ENCODE peak calls at places on chromosomes 16 and 17, in eight cellular contexts. Y is pancreas; S is neuronal stem cell; K is uterus; V is CD8-positive, alpha-beta memory T cell; E is esophagus muscularis mucosa; T is breast epithelium; W is effector memory CD4-positive, alpha-beta T cell. F is an unnamed sample.

GRCh38 chr16:22098538-22099255 is 6.4 kb downstream of the VWA3A start:
- DNase-seq in Y (no peak), T (no peak), W (no peak), K (no peak), V (no peak), S (peak; percentile 36), E (no peak), F (peak; percentile 34)

GRCh38 chr17:17472333-17472920 is 4.4 kb upstream of the MED9 start:
- DNase-seq in W (no peak), E (no peak), Y (no peak), V (no peak), S (no peak), T (no peak), K (no peak), F (no peak)

GRCh38 chr16:66352304-66352703 is 14.2 kb upstream of the CDH5 start:
- DNase-seq in S (no peak), Y (no peak), E (no peak), T (no peak), W (no peak), V (no peak), K (no peak), F (no peak)

GRCh38 chr17:58308985-58309917 is 19.3 kb downstream of the TSPOAP1 start:
- DNase-seq in W (no peak), T (peak; percentile 10), K (peak; percentile 7), E (peak; percentile 89), Y (no peak), V (peak; percentile 37), S (no peak), F (no peak)

GRCh38 chr16:81315271-81316175 is 761 bp downstream of the GAN start:
- DNase-seq in W (peak; percentile 12), V (peak; percentile 56), Y (peak; percentile 43), T (peak; percentile 60), S (peak; percentile 23), K (peak; percentile 54), E (no peak), F (peak; percentile 36)

GRCh38 chr16:75011634-75012307 is 12.9 kb downstream of the ZNRF1 start:
- DNase-seq in K (peak; percentile 30), S (no peak), V (no peak), E (no peak), T (no peak), W (peak; percentile 27), Y (no peak), F (peak; percentile 21)

GRCh38 chr17:1197781-1198490 is 18.2 kb upstream of the ABR start:
- DNase-seq in E (peak; percentile 95), Y (no peak), K (peak; percentile 44), W (peak; percentile 46), S (no peak), V (peak; percentile 84), T (peak; percentile 70), F (peak; percentile 77)

GRCh38 chr17:58109197-58109596 is 26.0 kb downstream of the DYNLL2 start:
- DNase-seq in W (no peak), V (no peak), T (no peak), S (no peak), K (no peak), E (no peak), Y (no peak), F (no peak)

GRCh38 chr17:82273327-82274133 is at the start of gene CSNK1D:
- DNase-seq in K (peak; percentile 91), S (peak; percentile 93), Y (peak; percentile 89), W (peak; percentile 88), E (peak; percentile 98), V (peak; percentile 92), T (peak; percentile 90), F (peak; percentile 88)

GRCh38 chr17:72613411-72614292 is 478.8 kb downstream of the SLC39A11 start:
- DNase-seq in K (no peak), T (no peak), W (no peak), V (no peak), E (no peak), S (no peak), Y (no peak), F (no peak)

GRCh38 chr16:5428932-5429331 is 331.3 kb upstream of the EEF2KMT start:
- DNase-seq in K (no peak), E (no peak), V (no peak), T (no peak), S (no peak), W (no peak), Y (no peak), F (no peak)

GRCh38 chr16:67675579-67675935 is 8.9 kb downstream of the C16orf86 start:
- DNase-seq in E (no peak), V (no peak), T (no peak), K (no peak), Y (no peak), S (no peak), W (no peak), F (no peak)

GRCh38 chr17:50668025-50668837 is 33.5 kb downstream of the ABCC3 start:
- DNase-seq in Y (no peak), K (no peak), S (no peak), T (no peak), W (no peak), E (no peak), V (no peak), F (no peak)

GRCh38 chr16:59558679-59559078 is 824.6 kb upstream of the GOT2 start:
- DNase-seq in S (no peak), K (no peak), W (no peak), E (no peak), V (no peak), T (no peak), Y (no peak), F (no peak)

GRCh38 chr17:47301161-47301560 is 22.6 kb upstream of the EFCAB13 start:
- DNase-seq in Y (no peak), W (no peak), S (no peak), V (no peak), K (no peak), E (no peak), T (no peak), F (no peak)

GRCh38 chr16:56421313-56421712 is 4.0 kb downstream of the AMFR start:
- DNase-seq in S (no peak), E (no peak), V (no peak), W (no peak), T (no peak), K (no peak), Y (no peak), F (no peak)

GRCh38 chr17:76918811-76919210 is 50.6 kb downstream of the MGAT5B start:
- DNase-seq in Y (no peak), K (no peak), E (no peak), T (no peak), S (no peak), V (no peak), W (no peak), F (no peak)
- H3K27me3 ChIP-seq in Y (no peaks in the 10 kb centered on the region), K (no peaks in the 10 kb centered on the region), E (no peaks in the 10 kb centered on the region), T (peaks cover 3% of the 10 kb centered on the region), S (no peaks in the 10 kb centered on the region), V (peaks cover 5% of the 10 kb centered on the region), W (no peaks in the 10 kb centered on the region), F (no peaks in the 10 kb centered on the region)

GRCh38 chr16:31819948-31820347 is 53.7 kb upstream of the ZNF267 start:
- DNase-seq in Y (no peak), T (no peak), S (no peak), V (no peak), W (no peak), E (no peak), K (no peak), F (no peak)

DNA sequence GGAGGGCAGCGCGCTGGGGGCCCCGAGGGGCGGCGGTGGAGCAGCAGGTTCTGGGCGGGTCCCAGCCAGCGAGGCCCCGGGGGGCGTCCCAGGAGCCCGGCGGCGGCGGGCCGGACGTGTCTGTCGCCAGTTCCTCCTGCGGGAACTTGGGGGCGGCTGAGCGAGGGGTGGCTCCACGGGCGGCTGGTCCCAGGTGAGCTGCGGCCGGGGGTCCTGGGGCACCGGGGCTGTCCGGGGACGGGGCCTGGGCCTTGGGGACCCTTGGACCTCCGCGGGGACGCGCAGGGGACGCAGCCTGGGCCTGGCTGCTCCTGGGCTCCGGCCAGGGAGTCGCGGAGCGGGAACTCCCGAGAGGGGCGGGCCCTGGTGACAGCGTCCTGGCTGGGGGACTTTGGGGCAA is 54.2 kb upstream of the ZNF267 start:
- DNase-seq in T (no peak), E (no peak), V (no peak), W (no peak), K (no peak), Y (no peak), S (no peak), F (no peak)
- H3K4me1 ChIP-seq in T (no peaks in the 10 kb centered on the region), E (no peaks in the 10 kb centered on the region), V (no peaks in the 10 kb centered on the region), W (no peaks in the 10 kb centered on the region), K (no peaks in the 10 kb centered on the region), Y (no peaks in the 10 kb centered on the region), S (no peaks in the 10 kb centered on the region), F (no peaks in the 10 kb centered on the region)

DNA sequence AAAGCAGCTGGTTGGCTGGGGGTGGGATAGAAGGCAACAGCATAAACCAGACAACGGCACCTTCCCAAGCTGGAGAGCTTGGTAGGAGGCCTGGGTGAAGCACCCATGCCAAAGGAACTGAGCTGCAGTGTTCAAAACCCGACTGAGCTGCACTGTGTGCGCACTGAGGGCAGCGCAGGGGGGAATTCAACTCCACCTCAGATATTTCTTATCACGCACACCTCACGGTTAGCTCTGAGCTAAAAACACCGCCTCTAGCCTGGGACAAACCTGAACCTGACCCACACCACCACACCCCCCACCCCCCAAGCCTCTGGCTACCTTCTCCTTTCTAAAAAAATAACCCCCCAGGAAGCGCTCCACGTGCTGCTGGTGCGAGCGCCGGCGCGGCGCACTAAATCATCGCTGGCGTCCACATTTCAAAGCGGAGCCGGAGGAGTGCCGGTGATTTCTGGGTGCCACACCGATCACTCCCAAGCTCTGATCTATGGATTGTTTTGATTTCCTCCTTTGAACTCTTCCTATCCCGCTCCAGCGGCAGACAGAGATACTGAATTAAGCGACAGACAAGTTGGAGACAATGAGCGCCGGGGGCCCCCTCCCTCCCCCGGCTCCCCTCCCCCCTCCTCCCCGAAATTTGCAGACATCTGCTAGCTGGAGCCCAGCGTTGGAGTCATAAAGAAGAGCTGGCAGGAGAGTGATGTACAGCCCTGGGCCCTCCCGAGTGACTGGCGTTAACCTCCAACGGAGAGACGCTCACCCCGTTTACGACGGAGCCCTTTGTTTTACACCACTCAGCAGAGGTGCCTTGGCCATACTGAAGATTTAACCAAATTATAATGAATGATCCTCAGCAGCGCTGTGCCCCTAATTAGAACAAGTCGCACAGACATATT is 85.0 kb downstream of the NOG start:
- DNase-seq in S (peak; percentile 27), Y (no peak), T (no peak), V (no peak), W (no peak), E (no peak), K (no peak), F (no peak)
- H3K27me3 ChIP-seq in S (peaks cover 49% of the 10 kb centered on the region), Y (no peaks in the 10 kb centered on the region), T (peaks cover 32% of the 10 kb centered on the region), V (peaks cover 31% of the 10 kb centered on the region), W (peaks cover 16% of the 10 kb centered on the region), E (no peaks in the 10 kb centered on the region), K (no peaks in the 10 kb centered on the region), F (peaks cover 25% of the 10 kb centered on the region)

GRCh38 chr16:57755061-57755684 is 19.6 kb downstream of the KATNB1 start:
- DNase-seq in T (no peak), V (peak; percentile 42), Y (no peak), W (no peak), K (no peak), S (no peak), E (no peak), F (no peak)

GRCh38 chr16:57754354-57755060 is 18.9 kb downstream of the KATNB1 start:
- DNase-seq in T (no peak), K (no peak), W (no peak), E (no peak), S (no peak), V (peak; percentile 44), Y (no peak), F (no peak)

GRCh38 chr16:57756424-57757325 is 21.1 kb downstream of the KATNB1 start:
- DNase-seq in E (no peak), W (no peak), T (no peak), V (peak; percentile 44), K (no peak), Y (no peak), S (no peak), F (no peak)

GRCh38 chr16:57757326-57757786 is 21.8 kb downstream of the KATNB1 start:
- DNase-seq in Y (peak; percentile 77), V (peak; percentile 91), T (peak; percentile 76), E (peak; percentile 96), S (peak; percentile 74), W (peak; percentile 71), K (peak; percentile 90), F (peak; percentile 85)

GRCh38 chr16:57755726-57756423 is 20.3 kb downstream of the KATNB1 start:
- DNase-seq in T (no peak), E (no peak), S (no peak), W (no peak), Y (no peak), K (no peak), V (peak; percentile 43), F (no peak)
- H3K4me1 ChIP-seq in T (no peaks in the 10 kb centered on the region), E (peaks cover 11% of the 10 kb centered on the region), S (no peaks in the 10 kb centered on the region), W (peaks cover 3% of the 10 kb centered on the region), Y (no peaks in the 10 kb centered on the region), K (no peaks in the 10 kb centered on the region), V (no peaks in the 10 kb centered on the region), F (no peaks in the 10 kb centered on the region)